ENCODE peak calls at places on chromosomes 7 and 10, in four cellular contexts. E is dorsolateral prefrontal cortex, A is cardiac muscle cell, L is aorta. T is an unnamed sample.

GRCh38 chr10:43226851-43227845 is 39.7 kb downstream of the RASGEF1A start:
- DNase-seq in E (no peak), A (no peak), L (no peak), T (no peak)

GRCh38 chr7:1839701-1840100 is 169.6 kb downstream of the ELFN1 start:
- DNase-seq in E (peak; percentile 9), A (no peak), L (peak; percentile 41), T (no peak)

GRCh38 chr7:143015926-143016490 is 10.9 kb downstream of the OR9A2 start:
- DNase-seq in E (no peak), A (peak; percentile 23), L (no peak), T (peak; percentile 26)

GRCh38 chr10:125151824-125152634 is 8.3 kb downstream of the CTBP2 start:
- DNase-seq in E (no peak), A (no peak), L (peak; percentile 58), T (no peak)

GRCh38 chr7:80243425-80243824 is 108.8 kb downstream of the GNAI1 start:
- DNase-seq in E (no peak), A (no peak), L (no peak), T (no peak)

GRCh38 chr7:673681-674453 is 52.6 kb upstream of the DNAAF5 start:
- DNase-seq in E (no peak), A (no peak), L (no peak), T (no peak)

GRCh38 chr7:45123913-45124312 is 12.4 kb upstream of the TBRG4 start:
- DNase-seq in E (no peak), A (no peak), L (no peak), T (no peak)

GRCh38 chr7:22200777-22201176 is 156.2 kb downstream of the RAPGEF5 start:
- DNase-seq in E (no peak), A (no peak), L (no peak), T (no peak)

GRCh38 chr10:29951441-29951931 is 107.9 kb downstream of the JCAD start:
- DNase-seq in E (no peak), A (peak; percentile 88), L (no peak), T (peak; percentile 93)

GRCh38 chr7:28409716-28410627 is 2.3 kb upstream of the CREB5 start:
- DNase-seq in E (peak; percentile 33), A (peak; percentile 57), L (peak; percentile 72), T (no peak)

GRCh38 chr7:13848576-13849527 is 140.6 kb downstream of the ETV1 start:
- DNase-seq in E (no peak), A (peak; percentile 22), L (no peak), T (no peak)

GRCh38 chr7:73610105-73610504 is 14.2 kb downstream of the MLXIPL start:
- DNase-seq in E (no peak), A (no peak), L (no peak), T (no peak)

GRCh38 chr10:117136391-117136975 is 1.6 kb downstream of the VAX1 start:
- DNase-seq in E (no peak), A (no peak), L (no peak), T (no peak)
- H3K4me3 ChIP-seq in E (peak overlapping the region; percentile 63), A (peak overlapping the region; percentile 24), L (peak overlapping the region; percentile 36), T (no peak overlapping the region)

DNA sequence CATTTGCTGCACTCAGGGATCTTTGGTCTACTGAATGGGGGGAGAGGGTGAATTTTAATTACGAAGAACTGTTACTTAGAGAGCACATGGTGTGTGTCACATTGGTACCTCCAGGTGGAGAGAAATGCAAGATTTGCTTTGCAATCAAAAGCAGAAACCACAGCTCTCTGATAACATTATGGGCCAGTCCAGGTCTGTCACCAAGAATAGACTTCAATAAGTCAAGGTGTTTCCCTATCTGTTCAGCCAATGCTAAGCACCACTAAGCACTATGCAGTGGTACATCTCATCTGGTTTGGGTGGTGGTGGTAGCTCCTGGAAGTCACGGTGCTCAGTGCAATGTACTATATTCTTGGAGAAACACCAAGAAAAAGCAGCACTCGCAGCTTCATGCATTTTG is 119.6 kb upstream of the AFAP1L2 start:
- DNase-seq in E (no peak), A (no peak), L (no peak), T (no peak)
- H3K4me3 ChIP-seq in E (peak overlapping the region; percentile 61), A (no peak overlapping the region), L (no peak overlapping the region), T (no peak overlapping the region)

GRCh38 chr7:134461921-134462320 is 3.0 kb upstream of the AKR1B1 start:
- DNase-seq in E (no peak), A (no peak), L (no peak), T (no peak)

GRCh38 chr7:134460000-134460399 is 1.1 kb upstream of the AKR1B1 start:
- DNase-seq in E (no peak), A (no peak), L (no peak), T (no peak)

GRCh38 chr7:134464496-134464895 is 5.6 kb upstream of the AKR1B1 start:
- DNase-seq in E (no peak), A (no peak), L (no peak), T (no peak)

GRCh38 chr7:134463751-134464150 is 4.9 kb upstream of the AKR1B1 start:
- DNase-seq in E (no peak), A (no peak), L (no peak), T (no peak)

GRCh38 chr7:134462337-134462925 is 3.5 kb upstream of the AKR1B1 start:
- DNase-seq in E (no peak), A (peak; percentile 83), L (no peak), T (no peak)
- H3K4me3 ChIP-seq in E (no peak overlapping the region), A (no peak overlapping the region), L (no peak overlapping the region), T (no peak overlapping the region)

GRCh38 chr10:116740971-116741370 is 1.4 kb downstream of the HSPA12A start:
- DNase-seq in E (no peak), A (no peak), L (no peak), T (no peak)
- H3K4me3 ChIP-seq in E (peak overlapping the region; percentile 80), A (peak overlapping the region; percentile 67), L (peak overlapping the region; percentile 77), T (peak overlapping the region; percentile 64)

DNA sequence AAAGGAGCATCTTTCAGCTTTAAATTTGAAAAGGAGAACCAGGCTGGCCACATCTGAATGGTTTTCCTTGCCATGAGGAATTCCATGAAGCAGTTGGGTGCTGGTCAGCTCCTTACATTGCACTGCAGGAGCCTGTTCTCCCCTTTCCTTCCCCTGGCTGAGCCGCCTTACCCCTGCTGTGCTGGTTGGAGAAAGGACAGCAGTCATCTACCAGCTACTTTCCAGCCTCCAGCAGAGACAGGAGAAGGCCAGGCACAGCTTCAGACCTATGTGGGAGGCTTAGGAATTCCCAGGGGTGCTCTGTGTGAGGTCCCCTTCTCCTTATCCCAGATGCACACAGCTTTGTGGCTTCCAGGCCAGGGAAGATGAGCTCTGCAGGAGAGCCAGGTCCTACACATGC is 4.7 kb downstream of the C10orf71 start:
- DNase-seq in E (no peak), A (no peak), L (no peak), T (no peak)
- H3K4me3 ChIP-seq in E (no peak overlapping the region), A (no peak overlapping the region), L (no peak overlapping the region), T (no peak overlapping the region)

DNA sequence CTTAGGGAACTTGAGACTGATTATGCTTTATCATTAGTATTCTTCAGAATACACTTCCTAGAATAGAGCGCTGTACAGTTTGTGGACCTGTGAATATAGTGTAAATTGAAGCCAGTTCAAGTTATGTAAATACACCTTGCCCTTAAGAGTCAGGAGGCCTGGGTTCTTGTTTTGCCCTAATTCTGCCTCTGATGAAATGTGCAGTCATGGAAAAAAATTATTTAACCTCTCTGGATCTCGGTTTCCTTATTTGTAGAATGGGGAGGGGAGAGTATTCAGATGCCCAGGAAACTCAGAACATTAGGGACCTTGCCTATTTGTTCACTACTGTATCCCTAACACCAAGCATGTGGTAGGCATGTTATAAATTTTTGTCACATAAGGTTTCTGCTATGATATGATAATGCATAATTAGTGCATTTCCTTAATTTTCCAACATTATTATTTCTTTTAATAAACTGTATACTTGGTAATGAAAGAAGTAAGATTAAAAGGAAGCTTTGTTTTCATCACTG is 1.3 kb downstream of the EXOC6 start:
- DNase-seq in E (no peak), A (no peak), L (no peak), T (no peak)
- H3K4me3 ChIP-seq in E (peak overlapping the region; percentile 99), A (peak overlapping the region; percentile 94), L (peak overlapping the region; percentile 75), T (no peak overlapping the region)

DNA sequence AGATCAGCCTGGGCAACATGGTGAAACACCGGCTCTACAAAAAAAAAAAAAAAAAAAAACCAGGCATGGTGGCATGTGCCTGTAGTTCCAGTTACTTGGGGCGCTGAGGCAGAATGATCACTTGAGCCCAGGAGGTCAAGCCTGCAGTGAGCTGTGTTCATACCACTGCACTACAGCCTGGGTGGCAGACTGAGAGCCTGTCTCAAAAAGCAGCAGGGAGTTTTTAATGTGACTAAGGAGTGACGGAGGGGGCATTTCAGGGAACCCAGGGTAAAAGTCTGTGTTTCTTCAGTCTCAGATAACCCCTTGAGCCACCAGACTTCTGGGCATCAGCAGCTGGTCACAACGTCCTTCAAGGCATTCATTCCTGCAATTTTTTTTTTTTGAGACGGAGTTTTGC is 2.2 kb upstream of the C10orf95 start:
- DNase-seq in E (no peak), A (no peak), L (no peak), T (no peak)
- H3K4me3 ChIP-seq in E (no peak overlapping the region), A (no peak overlapping the region), L (no peak overlapping the region), T (no peak overlapping the region)

DNA sequence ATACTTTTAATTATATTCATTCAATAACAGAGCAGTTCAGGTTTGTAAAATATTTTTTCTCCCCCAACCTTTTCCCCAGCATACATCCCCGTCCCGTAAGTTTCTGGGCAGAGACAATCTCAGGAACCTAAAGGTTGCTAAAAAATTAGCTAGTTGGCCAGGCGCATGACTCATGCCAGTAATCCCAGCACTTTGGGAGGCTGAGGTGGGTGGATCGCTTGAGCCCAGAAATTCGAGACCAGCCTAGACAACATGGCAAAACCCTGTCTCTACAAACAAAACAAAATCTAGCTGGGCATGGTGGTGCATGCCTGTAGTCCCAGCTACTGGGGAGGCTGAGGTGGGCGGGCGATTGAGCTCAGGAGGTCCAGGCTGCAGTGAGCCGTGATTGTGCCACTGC is 40.2 kb downstream of the TCF7L2 start:
- DNase-seq in E (no peak), A (no peak), L (no peak), T (no peak)
- H3K4me3 ChIP-seq in E (no peak overlapping the region), A (no peak overlapping the region), L (no peak overlapping the region), T (no peak overlapping the region)

DNA sequence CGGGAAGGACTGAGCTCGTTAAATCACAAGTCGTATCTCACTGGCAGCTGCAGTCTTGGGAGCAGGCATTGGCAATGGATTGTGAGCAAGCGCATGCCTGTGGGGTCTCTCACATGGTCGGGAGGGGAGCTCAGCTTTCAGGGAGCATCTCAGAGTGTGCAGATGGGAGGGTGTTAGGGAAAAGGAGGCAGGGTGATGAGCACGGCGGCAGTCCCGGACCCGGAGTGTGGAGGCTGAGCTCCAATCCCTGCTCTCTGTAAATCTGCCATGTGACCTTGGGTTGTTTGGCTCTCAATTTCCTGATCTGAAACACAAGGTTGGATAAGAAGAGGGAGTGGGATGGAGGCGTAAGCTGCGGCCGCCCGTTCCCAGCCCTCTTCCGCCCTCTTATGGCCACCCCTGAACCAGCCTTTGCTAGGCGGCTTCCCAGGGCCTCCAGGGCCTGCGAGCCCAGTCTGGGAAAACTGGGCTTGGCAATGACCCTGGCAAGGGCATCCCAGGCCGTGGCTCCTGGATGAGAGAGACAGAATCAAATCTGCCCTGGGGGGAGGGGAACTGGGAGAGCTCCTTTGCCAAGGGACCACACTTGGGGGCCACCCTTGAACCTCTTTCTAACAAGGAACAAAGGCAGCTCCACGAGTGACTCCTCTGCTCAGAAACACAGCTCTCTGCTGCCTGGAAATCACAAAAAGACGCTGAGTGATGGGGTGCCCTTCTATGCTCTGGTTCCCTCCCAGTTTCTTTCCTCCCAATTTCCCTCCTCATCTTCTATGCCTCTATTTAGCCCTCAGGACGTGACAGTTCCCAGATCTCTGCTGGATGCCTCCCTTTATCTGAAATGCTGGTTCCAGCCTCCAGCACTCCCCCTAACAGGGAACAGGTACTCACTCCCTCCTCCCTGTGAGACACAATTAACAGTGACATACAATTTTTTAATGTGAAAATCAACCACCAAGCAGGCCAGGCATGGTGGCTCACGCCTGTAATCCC is 41.7 kb upstream of the LOXL4 start:
- DNase-seq in E (peak; percentile 58), A (peak; percentile 88), L (peak; percentile 79), T (no peak)
- H3K4me3 ChIP-seq in E (peak overlapping the region; percentile 36), A (no peak overlapping the region), L (no peak overlapping the region), T (peak overlapping the region; percentile 15)